ENCODE peak calls at places on chromosomes 5 and 9, in four cellular contexts. One of them, this sample, is unnamed.

GRCh38 chr5:139415221-139415861 is 11.5 kb upstream of the SPATA24 start:
- DNase-seq in Panc1: no peak
- DNase-seq in K562: no peak
- DNase-seq in HepG2: no peak
- DNase-seq in this sample: no peak

GRCh38 chr5:144179226-144179625 is 8.6 kb downstream of the KCTD16 start:
- DNase-seq in HepG2: no peak
- DNase-seq in Panc1: no peak
- DNase-seq in K562: no peak
- DNase-seq in this sample: no peak

GRCh38 chr5:14039063-14039462 is 94.6 kb upstream of the DNAH5 start:
- DNase-seq in HepG2: peak
- DNase-seq in K562: no peak
- DNase-seq in Panc1: peak
- DNase-seq in this sample: peak

GRCh38 chr9:123371228-123371584 is 15.2 kb downstream of the CRB2 start:
- DNase-seq in K562: no peak
- DNase-seq in HepG2: no peak
- DNase-seq in Panc1: no peak
- DNase-seq in this sample: no peak

GRCh38 chr5:168086104-168086610 is 205.3 kb upstream of the WWC1 start:
- DNase-seq in K562: no peak
- DNase-seq in HepG2: peak
- DNase-seq in Panc1: no peak
- DNase-seq in this sample: no peak

GRCh38 chr9:120886490-120886967 is 9.5 kb upstream of the PHF19 start:
- DNase-seq in K562: no peak
- DNase-seq in Panc1: no peak
- DNase-seq in HepG2: no peak
- DNase-seq in this sample: no peak

GRCh38 chr9:137384116-137384756 is 38.7 kb downstream of the EXD3 start:
- DNase-seq in K562: peak
- DNase-seq in Panc1: no peak
- DNase-seq in HepG2: no peak
- DNase-seq in this sample: no peak

GRCh38 chr5:52657231-52657645 is 130.5 kb upstream of the ITGA1 start:
- DNase-seq in K562: peak
- DNase-seq in Panc1: peak
- DNase-seq in HepG2: peak
- DNase-seq in this sample: peak

GRCh38 chr5:76331139-76331538 is 71.9 kb upstream of the IQGAP2 start:
- DNase-seq in K562: peak
- DNase-seq in Panc1: no peak
- DNase-seq in HepG2: no peak
- DNase-seq in this sample: no peak

GRCh38 chr5:11361768-11362167 is 542.5 kb downstream of the CTNND2 start:
- DNase-seq in K562: no peak
- DNase-seq in HepG2: no peak
- DNase-seq in Panc1: no peak
- DNase-seq in this sample: no peak

GRCh38 chr5:155049569-155050383 is 36.2 kb downstream of the KIF4B start:
- DNase-seq in Panc1: no peak
- DNase-seq in HepG2: peak
- DNase-seq in K562: peak
- DNase-seq in this sample: peak

GRCh38 chr5:132456553-132457361 is 33.8 kb downstream of the IRF1 start:
- DNase-seq in HepG2: no peak
- DNase-seq in K562: no peak
- DNase-seq in Panc1: no peak
- DNase-seq in this sample: no peak

GRCh38 chr9:89919171-89919681 is 314.4 kb downstream of the GADD45G start:
- DNase-seq in K562: peak
- DNase-seq in HepG2: peak
- DNase-seq in Panc1: peak
- DNase-seq in this sample: peak

GRCh38 chr5:150319484-150319790 is 16.7 kb upstream of the ARSI start:
- DNase-seq in HepG2: no peak
- DNase-seq in K562: no peak
- DNase-seq in Panc1: no peak
- DNase-seq in this sample: no peak

GRCh38 chr9:133075925-133076324 is 14.1 kb downstream of the CEL start:
- DNase-seq in Panc1: peak
- DNase-seq in K562: no peak
- DNase-seq in HepG2: peak
- DNase-seq in this sample: no peak

GRCh38 chr5:157484768-157485167 is 24.8 kb downstream of the NIPAL4 start:
- DNase-seq in Panc1: no peak
- DNase-seq in K562: no peak
- DNase-seq in HepG2: peak
- DNase-seq in this sample: no peak

GRCh38 chr5:38994329-38994927 is 79.8 kb downstream of the RICTOR start:
- DNase-seq in K562: peak
- DNase-seq in Panc1: no peak
- DNase-seq in HepG2: peak
- DNase-seq in this sample: peak

GRCh38 chr5:17184596-17184995 is 32.8 kb upstream of the BASP1 start:
- DNase-seq in K562: no peak
- DNase-seq in HepG2: no peak
- DNase-seq in Panc1: no peak
- DNase-seq in this sample: no peak

GRCh38 chr9:110443146-110443877 is 105.6 kb upstream of the TXNDC8 start:
- DNase-seq in Panc1: no peak
- DNase-seq in HepG2: peak
- DNase-seq in K562: no peak
- DNase-seq in this sample: no peak

GRCh38 chr5:90473321-90474234 is 993 bp downstream of the MBLAC2 start:
- DNase-seq in HepG2: peak
- DNase-seq in Panc1: no peak
- DNase-seq in K562: peak
- DNase-seq in this sample: no peak

GRCh38 chr9:89637787-89638186 is 33.0 kb downstream of the GADD45G start:
- DNase-seq in HepG2: no peak
- DNase-seq in K562: no peak
- DNase-seq in Panc1: no peak
- DNase-seq in this sample: no peak

GRCh38 chr5:16889203-16889971 is 46.7 kb downstream of the MYO10 start:
- DNase-seq in K562: no peak
- DNase-seq in Panc1: no peak
- DNase-seq in HepG2: no peak
- DNase-seq in this sample: no peak

GRCh38 chr9:34451545-34451944 is 6.8 kb downstream of the FAM219A start:
- DNase-seq in Panc1: no peak
- DNase-seq in HepG2: no peak
- DNase-seq in K562: peak
- DNase-seq in this sample: no peak

DNA sequence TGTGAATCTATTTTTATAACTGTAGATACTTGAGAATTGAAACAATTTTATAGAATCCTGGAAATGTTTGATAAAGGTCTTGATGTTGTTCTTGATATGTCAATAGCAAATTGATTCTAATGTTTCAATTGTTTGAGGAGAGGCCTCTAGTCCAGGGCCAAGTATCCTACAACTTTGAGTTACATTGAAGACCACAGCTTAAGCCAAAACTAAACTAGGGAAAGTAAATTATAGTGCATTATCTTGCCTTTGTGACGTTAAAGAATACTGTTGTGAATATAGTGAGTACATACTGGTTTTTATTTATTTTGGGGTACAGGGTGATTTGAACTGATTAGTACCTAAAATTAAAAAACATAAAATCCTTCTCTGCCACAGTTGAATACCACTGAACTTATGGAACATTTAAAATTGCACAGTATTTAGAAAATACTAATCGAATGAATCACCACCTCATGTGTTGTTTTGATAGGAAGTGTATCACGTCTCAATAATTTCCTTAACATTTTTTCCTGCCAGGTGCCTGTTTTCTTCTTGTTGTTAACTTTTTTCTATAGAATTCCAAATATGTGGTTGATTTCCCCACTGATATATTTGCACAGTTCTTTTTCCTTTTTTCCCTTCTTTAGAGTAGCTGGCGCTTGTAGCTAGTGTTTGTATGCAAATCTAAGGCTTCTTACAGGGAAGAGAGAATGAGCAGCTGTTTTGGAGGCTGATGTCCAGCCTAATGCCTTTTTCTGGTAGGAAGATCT is 12.5 kb downstream of the ARHGEF28 start:
- DNase-seq in Panc1: peak
- DNase-seq in HepG2: no peak
- DNase-seq in K562: no peak
- DNase-seq in this sample: no peak
- TF ChIP-seq TCF7L2 in Panc1: no peak
- TF ChIP-seq TCF7L2 in HepG2: no peak
- TF ChIP-seq TCF7L2 in K562: no peak
- TF ChIP-seq TCF7L2 in this sample: no peak

GRCh38 chr5:89036166-89036565 is 153.2 kb upstream of the MEF2C start:
- DNase-seq in K562: no peak
- DNase-seq in Panc1: no peak
- DNase-seq in HepG2: no peak
- DNase-seq in this sample: no peak

GRCh38 chr5:89041249-89041808 is 158.3 kb upstream of the MEF2C start:
- DNase-seq in K562: no peak
- DNase-seq in HepG2: no peak
- DNase-seq in Panc1: no peak
- DNase-seq in this sample: no peak

GRCh38 chr5:89042746-89043145 is 159.8 kb upstream of the MEF2C start:
- DNase-seq in K562: peak
- DNase-seq in HepG2: no peak
- DNase-seq in Panc1: no peak
- DNase-seq in this sample: no peak

GRCh38 chr5:89034588-89034987 is 151.6 kb upstream of the MEF2C start:
- DNase-seq in K562: peak
- DNase-seq in Panc1: peak
- DNase-seq in HepG2: no peak
- DNase-seq in this sample: no peak

DNA sequence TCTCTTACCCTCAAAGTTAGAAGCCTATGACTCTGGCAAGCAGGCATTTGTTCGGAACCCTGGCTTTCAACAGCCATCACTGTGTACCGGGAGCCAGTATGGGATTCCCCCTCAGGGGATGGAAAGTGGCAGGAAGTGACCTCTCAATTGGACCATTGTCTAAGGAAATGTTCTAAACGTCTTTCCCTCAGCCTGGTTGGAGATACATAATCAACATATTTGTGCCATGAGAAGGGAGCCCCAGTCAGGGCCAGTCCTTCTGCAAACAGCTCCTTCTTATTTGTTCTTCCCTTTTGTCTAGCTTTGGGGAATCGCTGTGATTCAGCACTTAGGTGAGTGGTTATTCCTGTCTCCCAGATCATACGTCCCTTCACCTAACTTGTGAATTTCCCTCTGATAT is 154.1 kb upstream of the MEF2C start:
- DNase-seq in Panc1: no peak
- DNase-seq in K562: no peak
- DNase-seq in HepG2: peak
- DNase-seq in this sample: no peak
- TF ChIP-seq TCF7L2 in Panc1: no peak
- TF ChIP-seq TCF7L2 in K562: no peak
- TF ChIP-seq TCF7L2 in HepG2: no peak
- TF ChIP-seq TCF7L2 in this sample: no peak

GRCh38 chr5:72400950-72401349 is 80.8 kb downstream of the PTCD2 start:
- DNase-seq in HepG2: no peak
- DNase-seq in K562: no peak
- DNase-seq in Panc1: no peak
- DNase-seq in this sample: no peak

GRCh38 chr5:72402959-72403628 is 82.9 kb downstream of the PTCD2 start:
- DNase-seq in K562: no peak
- DNase-seq in HepG2: no peak
- DNase-seq in Panc1: no peak
- DNase-seq in this sample: no peak

GRCh38 chr5:72397836-72398235 is 77.7 kb downstream of the PTCD2 start:
- DNase-seq in HepG2: no peak
- DNase-seq in K562: no peak
- DNase-seq in Panc1: no peak
- DNase-seq in this sample: no peak

GRCh38 chr5:72407078-72407477 is 86.9 kb downstream of the PTCD2 start:
- DNase-seq in HepG2: no peak
- DNase-seq in Panc1: no peak
- DNase-seq in K562: no peak
- DNase-seq in this sample: no peak

GRCh38 chr5:72402381-72402890 is 82.3 kb downstream of the PTCD2 start:
- DNase-seq in HepG2: no peak
- DNase-seq in K562: no peak
- DNase-seq in Panc1: no peak
- DNase-seq in this sample: no peak
- TF ChIP-seq TCF7L2 in HepG2: no peak
- TF ChIP-seq TCF7L2 in K562: no peak
- TF ChIP-seq TCF7L2 in Panc1: no peak
- TF ChIP-seq TCF7L2 in this sample: no peak

GRCh38 chr9:114551750-114552685 is 35.6 kb upstream of the ATP6V1G1 start:
- DNase-seq in HepG2: peak
- DNase-seq in K562: peak
- DNase-seq in Panc1: peak
- DNase-seq in this sample: peak
- TF ChIP-seq TCF7L2 in HepG2: no peak
- TF ChIP-seq TCF7L2 in K562: no peak
- TF ChIP-seq TCF7L2 in Panc1: peak
- TF ChIP-seq TCF7L2 in this sample: peak

GRCh38 chr9:106581973-106582372 is 281.0 kb upstream of the ZNF462 start:
- DNase-seq in Panc1: no peak
- DNase-seq in HepG2: no peak
- DNase-seq in K562: no peak
- DNase-seq in this sample: no peak

GRCh38 chr9:106575903-106576755 is 286.8 kb upstream of the ZNF462 start:
- DNase-seq in HepG2: no peak
- DNase-seq in K562: no peak
- DNase-seq in Panc1: no peak
- DNase-seq in this sample: no peak
- TF ChIP-seq TCF7L2 in HepG2: no peak
- TF ChIP-seq TCF7L2 in K562: no peak
- TF ChIP-seq TCF7L2 in Panc1: no peak
- TF ChIP-seq TCF7L2 in this sample: no peak